ENCODE peak calls at places on chromosome 21, in four cellular contexts. K is adrenal gland; Z is activated effector memory CD4-positive, alpha-beta T cell treated with anti-CD3 and anti-CD28 coated beads, Interleukin-2, amount 50 U/mL, for 16 hours; N is cerebellar nuclear complex. O is an unnamed sample.

GRCh38 chr21:19609611-19610010 is 1206.0 kb upstream of the TMPRSS15 start:
- DNase-seq in K (no peak), Z (no peak), N (no peak), O (no peak)

GRCh38 chr21:44702111-44702972 is 5.4 kb downstream of the KRTAP10-12 start:
- DNase-seq in K (no peak), N (no peak), Z (peak; percentile 58), O (no peak)

GRCh38 chr21:38993561-38993960 is 187.8 kb downstream of the ETS2 start:
- DNase-seq in N (no peak), K (no peak), Z (no peak), O (no peak)

GRCh38 chr21:42674351-42674940 is 21.0 kb downstream of the PDE9A start:
- DNase-seq in N (no peak), Z (no peak), K (no peak), O (peak; percentile 47)

GRCh38 chr21:41643246-41643966 is 123.4 kb downstream of the RIPK4 start:
- DNase-seq in Z (no peak), N (no peak), K (no peak), O (no peak)

GRCh38 chr21:35046880-35047229 is 2.2 kb downstream of the RUNX1 start:
- DNase-seq in K (no peak), N (no peak), Z (no peak), O (no peak)

GRCh38 chr21:16978309-16978895 is 534.4 kb upstream of the CXADR start:
- DNase-seq in K (no peak), N (no peak), Z (peak; percentile 57), O (no peak)

GRCh38 chr21:33116669-33117267 is 46.8 kb downstream of the OLIG1 start:
- DNase-seq in Z (peak; percentile 70), N (no peak), K (no peak), O (no peak)

GRCh38 chr21:25938673-25939395 is 204.1 kb downstream of the GABPA start:
- DNase-seq in Z (no peak), N (no peak), K (no peak), O (no peak)

GRCh38 chr21:33403786-33404571 is 766 bp downstream of the IFNGR2 start:
- DNase-seq in K (peak; percentile 61), Z (peak; percentile 74), N (no peak), O (peak; percentile 30)

GRCh38 chr21:37225440-37225839 is 41.7 kb downstream of the VPS26C start:
- DNase-seq in N (no peak), Z (peak; percentile 70), K (no peak), O (peak; percentile 44)

GRCh38 chr21:43812139-43812821 is 22.9 kb downstream of the RRP1 start:
- DNase-seq in K (no peak), Z (no peak), N (no peak), O (no peak)

GRCh38 chr21:44726803-44727202 is 15.4 kb upstream of the TSPEAR start:
- DNase-seq in Z (peak; percentile 38), N (no peak), K (no peak), O (no peak)

GRCh38 chr21:34133802-34134201 is 60.4 kb downstream of the MRPS6 start:
- DNase-seq in K (no peak), N (no peak), Z (no peak), O (no peak)

GRCh38 chr21:41632748-41633475 is 125.0 kb upstream of the TMPRSS2 start:
- DNase-seq in Z (no peak), N (no peak), K (no peak), O (no peak)

GRCh38 chr21:14616303-14617039 is 70.4 kb upstream of the SAMSN1 start:
- DNase-seq in N (no peak), K (no peak), Z (no peak), O (no peak)

GRCh38 chr21:37593015-37593414 is 226.4 kb downstream of the DYRK1A start:
- DNase-seq in Z (no peak), K (no peak), N (no peak), O (no peak)

GRCh38 chr21:34198232-34199120 is 125.1 kb downstream of the MRPS6 start:
- DNase-seq in N (no peak), Z (peak; percentile 68), K (no peak), O (peak; percentile 41)

GRCh38 chr21:33022828-33023573 is 2.7 kb upstream of the OLIG2 start:
- DNase-seq in Z (no peak), N (no peak), K (no peak), O (no peak)